ENCODE peak calls at places on chromosome 18, in eight cellular contexts. T is fibroblast of lung; N is mesendoderm; R is amniotic stem cell; I is activated effector memory CD4-positive, alpha-beta T cell treated with anti-CD3 and anti-CD28 coated beads, Interleukin-2, amount 50 U/mL, for 16 hours; C is mammary epithelial cell; J is activated CD4-positive, alpha-beta T cell treated with anti-CD3 and anti-CD28 coated beads for 48 hours; Z is kidney. B is an unnamed sample.

GRCh38 chr18:73156117-73156516 is 288.3 kb upstream of the NETO1 start:
- DNase-seq in T (no peak), N (no peak), R (no peak), I (no peak), C (peak), J (no peak), Z (no peak), B (peak)

GRCh38 chr18:10228380-10228779 is 226.1 kb upstream of the APCDD1 start:
- DNase-seq in T (no peak), N (no peak), R (no peak), I (no peak), C (no peak), J (no peak), Z (no peak), B (no peak)

GRCh38 chr18:34222025-34222395 is 2.7 kb downstream of the NOL4 start:
- DNase-seq in T (no peak), N (peak), R (no peak), I (no peak), C (no peak), J (no peak), Z (no peak), B (no peak)

GRCh38 chr18:33467531-33467930 is 27.0 kb upstream of the CCDC178 start:
- DNase-seq in T (peak), N (no peak), R (no peak), I (no peak), C (no peak), J (no peak), Z (no peak), B (peak)

GRCh38 chr18:48040457-48041110 is 110.1 kb upstream of the SMAD2 start:
- DNase-seq in T (no peak), N (no peak), R (no peak), I (no peak), C (no peak), J (no peak), Z (peak), B (no peak)

GRCh38 chr18:58196881-58197872 is 153.2 kb downstream of the NEDD4L start:
- DNase-seq in T (no peak), N (no peak), R (no peak), I (no peak), C (no peak), J (no peak), Z (peak), B (no peak)

GRCh38 chr18:4068552-4069158 is 386.5 kb downstream of the DLGAP1 start:
- DNase-seq in T (peak), N (peak), R (no peak), I (no peak), C (peak), J (peak), Z (no peak), B (peak)

GRCh38 chr18:23887493-23887892 is 127.1 kb upstream of the TTC39C start:
- DNase-seq in T (peak), N (no peak), R (no peak), I (no peak), C (peak), J (no peak), Z (no peak), B (no peak)

GRCh38 chr18:60892855-60893254 is 440.4 kb upstream of the CDH20 start:
- DNase-seq in T (peak), N (no peak), R (peak), I (no peak), C (peak), J (no peak), Z (no peak), B (peak)

GRCh38 chr18:23032030-23032582 is 99.0 kb downstream of the RBBP8 start:
- DNase-seq in T (peak), N (peak), R (peak), I (no peak), C (peak), J (no peak), Z (no peak), B (peak)

GRCh38 chr18:48608581-48608980 is 69.8 kb downstream of the CTIF start:
- DNase-seq in T (no peak), N (no peak), R (no peak), I (no peak), C (no peak), J (no peak), Z (peak), B (no peak)

GRCh38 chr18:22210331-22210754 is 41.0 kb downstream of the GATA6 start:
- DNase-seq in T (peak), N (peak), R (no peak), I (no peak), C (peak), J (no peak), Z (no peak), B (peak)

GRCh38 chr18:75165926-75166325 is 43.0 kb downstream of the PTGR3 start:
- DNase-seq in T (no peak), N (no peak), R (no peak), I (no peak), C (no peak), J (no peak), Z (no peak), B (no peak)

GRCh38 chr18:67281746-67282145 is 234.8 kb downstream of the DSEL start:
- DNase-seq in T (no peak), N (no peak), R (no peak), I (no peak), C (no peak), J (no peak), Z (no peak), B (no peak)